ENCODE peak calls at places on chromosomes 13 and 19, in four cellular contexts. One of them, this sample, is unnamed.
A peak's percentile ranks its signal among the peaks of the same experiment; 100 is the strongest.

GRCh38 chr13:19680751-19681150 is 47.3 kb downstream of the MPHOSPH8 start:
- DNase-seq in activated T-cell treated with anti-CD3 and anti-CD28 coated beads, Interleukin-2, amount 50 U/mL, for 72 hours: no peak
- DNase-seq in T-helper 22 cell: no peak
- DNase-seq in cardiac muscle cell: no peak
- DNase-seq in this sample: no peak

GRCh38 chr19:46579286-46579944 is 21.7 kb upstream of the CALM3 start:
- DNase-seq in T-helper 22 cell: no peak
- DNase-seq in activated T-cell treated with anti-CD3 and anti-CD28 coated beads, Interleukin-2, amount 50 U/mL, for 72 hours: peak; percentile 57
- DNase-seq in cardiac muscle cell: peak; percentile 9
- DNase-seq in this sample: no peak

GRCh38 chr13:40477623-40478608 is 188.5 kb downstream of the FOXO1 start:
- DNase-seq in T-helper 22 cell: no peak
- DNase-seq in activated T-cell treated with anti-CD3 and anti-CD28 coated beads, Interleukin-2, amount 50 U/mL, for 72 hours: no peak
- DNase-seq in cardiac muscle cell: peak; percentile 32
- DNase-seq in this sample: no peak

GRCh38 chr19:48452656-48453480 is 2.5 kb upstream of the KCNJ14 start:
- DNase-seq in cardiac muscle cell: no peak
- DNase-seq in T-helper 22 cell: no peak
- DNase-seq in activated T-cell treated with anti-CD3 and anti-CD28 coated beads, Interleukin-2, amount 50 U/mL, for 72 hours: no peak
- DNase-seq in this sample: no peak

GRCh38 chr13:93037780-93038179 is 188.8 kb upstream of the GPC6 start:
- DNase-seq in cardiac muscle cell: no peak
- DNase-seq in activated T-cell treated with anti-CD3 and anti-CD28 coated beads, Interleukin-2, amount 50 U/mL, for 72 hours: no peak
- DNase-seq in T-helper 22 cell: no peak
- DNase-seq in this sample: no peak

GRCh38 chr19:5990289-5990797 is 12.4 kb upstream of the RANBP3 start:
- DNase-seq in activated T-cell treated with anti-CD3 and anti-CD28 coated beads, Interleukin-2, amount 50 U/mL, for 72 hours: no peak
- DNase-seq in T-helper 22 cell: no peak
- DNase-seq in cardiac muscle cell: no peak
- DNase-seq in this sample: peak; percentile 77

GRCh38 chr13:23744315-23744714 is 144.9 kb downstream of the MIPEP start:
- DNase-seq in cardiac muscle cell: no peak
- DNase-seq in T-helper 22 cell: no peak
- DNase-seq in activated T-cell treated with anti-CD3 and anti-CD28 coated beads, Interleukin-2, amount 50 U/mL, for 72 hours: no peak
- DNase-seq in this sample: no peak

GRCh38 chr19:18223860-18224524 is 2.2 kb downstream of the PDE4C start:
- DNase-seq in activated T-cell treated with anti-CD3 and anti-CD28 coated beads, Interleukin-2, amount 50 U/mL, for 72 hours: peak; percentile 68
- DNase-seq in T-helper 22 cell: no peak
- DNase-seq in cardiac muscle cell: peak; percentile 70
- DNase-seq in this sample: peak; percentile 91

GRCh38 chr13:34078334-34078999 is 260.5 kb downstream of the RFC3 start:
- DNase-seq in activated T-cell treated with anti-CD3 and anti-CD28 coated beads, Interleukin-2, amount 50 U/mL, for 72 hours: no peak
- DNase-seq in T-helper 22 cell: no peak
- DNase-seq in cardiac muscle cell: no peak
- DNase-seq in this sample: no peak

GRCh38 chr19:18023596-18024212 is 15.7 kb downstream of the ARRDC2 start:
- DNase-seq in T-helper 22 cell: peak; percentile 75
- DNase-seq in activated T-cell treated with anti-CD3 and anti-CD28 coated beads, Interleukin-2, amount 50 U/mL, for 72 hours: peak; percentile 46
- DNase-seq in cardiac muscle cell: no peak
- DNase-seq in this sample: no peak